ENCODE peak calls at places on chromosome 12, in seven cellular contexts. D is K562, U is sigmoid colon, S is GM12891, K is esophagus squamous epithelium, O is stomach, B is lower leg skin. X is an unnamed sample.

GRCh38 chr12:58703911-58704310 is 216.4 kb downstream of the LRIG3 start:
- DNase-seq in S (no peak), B (no peak), D (no peak), O (no peak), U (no peak), K (no peak), X (no peak)

GRCh38 chr12:87509233-87509820 is 519.9 kb downstream of the C12orf50 start:
- DNase-seq in B (no peak), D (no peak), U (no peak), S (no peak), K (no peak), O (no peak), X (no peak)

GRCh38 chr12:96465896-96466295 is 23.5 kb upstream of the CFAP54 start:
- DNase-seq in O (no peak), S (no peak), K (no peak), U (no peak), D (no peak), B (no peak), X (no peak)

GRCh38 chr12:108832730-108833354 is 24.5 kb downstream of the SSH1 start:
- DNase-seq in O (no peak), K (no peak), B (no peak), U (no peak), S (no peak), D (no peak), X (no peak)

GRCh38 chr12:92034858-92035401 is 110.7 kb downstream of the BTG1 start:
- DNase-seq in U (peak), S (no peak), B (peak), D (peak), K (no peak), O (peak), X (peak)

GRCh38 chr12:99154264-99154982 is 493.1 kb upstream of the GARIN6 start:
- DNase-seq in K (no peak), S (no peak), U (no peak), O (no peak), B (no peak), D (no peak), X (no peak)

GRCh38 chr12:20283467-20283866 is 84.9 kb upstream of the PDE3A start:
- DNase-seq in D (no peak), U (no peak), B (no peak), S (no peak), O (no peak), K (no peak), X (no peak)

GRCh38 chr12:22765731-22766130 is 140.8 kb downstream of the ETNK1 start:
- DNase-seq in B (no peak), S (no peak), D (no peak), O (no peak), K (no peak), U (no peak), X (no peak)

GRCh38 chr12:119593578-119594398 is at the start of gene TMEM233:
- DNase-seq in B (no peak), K (no peak), U (no peak), D (no peak), S (no peak), O (no peak), X (no peak)

GRCh38 chr12:53058674-53059433 is 9.0 kb downstream of the TNS2 start:
- DNase-seq in B (peak), U (peak), D (no peak), S (no peak), K (no peak), O (no peak), X (no peak)

GRCh38 chr12:49674318-49674985 is 32.8 kb downstream of the FMNL3 start:
- DNase-seq in K (no peak), U (no peak), S (no peak), O (no peak), B (no peak), D (no peak), X (no peak)

GRCh38 chr12:52190860-52191729 is 719 bp downstream of the KRT80 start:
- DNase-seq in U (no peak), O (no peak), S (no peak), B (no peak), D (no peak), K (no peak), X (no peak)

GRCh38 chr12:20629414-20630156 is 65.5 kb upstream of the SLCO1C1 start:
- DNase-seq in D (no peak), K (no peak), O (no peak), S (no peak), B (no peak), U (no peak), X (peak)

GRCh38 chr12:132610051-132610759 is at the start of gene LRCOL1:
- DNase-seq in D (no peak), B (no peak), S (no peak), U (no peak), O (no peak), K (no peak), X (no peak)

GRCh38 chr12:79597910-79598309 is 92.9 kb downstream of the PAWR start:
- DNase-seq in D (no peak), K (no peak), O (no peak), S (no peak), B (no peak), U (no peak), X (no peak)

GRCh38 chr12:42481368-42481767 is 108.2 kb downstream of the PRICKLE1 start:
- DNase-seq in K (no peak), U (no peak), D (no peak), O (no peak), S (no peak), B (no peak), X (no peak)

GRCh38 chr12:93740721-93741120 is 63.5 kb downstream of the CRADD start:
- DNase-seq in K (no peak), U (no peak), S (no peak), O (no peak), D (no peak), B (no peak), X (no peak)

GRCh38 chr12:56326126-56326525 is 7.7 kb downstream of the PAN2 start:
- DNase-seq in O (no peak), B (no peak), K (no peak), U (no peak), S (no peak), D (no peak), X (no peak)

GRCh38 chr12:51393676-51394545 is 2.7 kb upstream of the GALNT6 start:
- DNase-seq in B (peak), K (no peak), O (no peak), S (no peak), D (no peak), U (no peak), X (peak)

GRCh38 chr12:71682466-71682865 is 3.4 kb upstream of the TMEM19 start:
- DNase-seq in K (no peak), B (no peak), D (no peak), U (no peak), S (no peak), O (no peak), X (no peak)

GRCh38 chr12:3613641-3614180 is 122.7 kb downstream of the PRMT8 start:
- DNase-seq in D (no peak), O (no peak), K (no peak), B (no peak), U (no peak), S (no peak), X (no peak)

GRCh38 chr12:123269395-123269892 is 2.2 kb downstream of the CDK2AP1 start:
- DNase-seq in B (no peak), O (peak), U (peak), D (no peak), K (no peak), S (peak), X (peak)

GRCh38 chr12:106144847-106145246 is 6.1 kb upstream of the NUAK1 start:
- DNase-seq in U (no peak), D (no peak), O (no peak), S (no peak), B (no peak), K (no peak), X (no peak)

GRCh38 chr12:43009307-43009706 is 419.8 kb upstream of the PRICKLE1 start:
- DNase-seq in U (no peak), D (peak), S (no peak), K (no peak), O (no peak), B (no peak), X (no peak)

GRCh38 chr12:52501490-52501889 is 8.4 kb upstream of the KRT6A start:
- DNase-seq in B (no peak), O (no peak), D (no peak), U (no peak), S (no peak), K (no peak), X (no peak)

GRCh38 chr12:109053382-109054123 is 1.2 kb downstream of the USP30 start:
- DNase-seq in K (no peak), S (peak), U (no peak), B (no peak), D (peak), O (no peak), X (no peak)

GRCh38 chr12:58670623-58671022 is 249.7 kb downstream of the LRIG3 start:
- DNase-seq in U (no peak), D (no peak), S (no peak), B (no peak), K (no peak), O (no peak), X (no peak)

DNA sequence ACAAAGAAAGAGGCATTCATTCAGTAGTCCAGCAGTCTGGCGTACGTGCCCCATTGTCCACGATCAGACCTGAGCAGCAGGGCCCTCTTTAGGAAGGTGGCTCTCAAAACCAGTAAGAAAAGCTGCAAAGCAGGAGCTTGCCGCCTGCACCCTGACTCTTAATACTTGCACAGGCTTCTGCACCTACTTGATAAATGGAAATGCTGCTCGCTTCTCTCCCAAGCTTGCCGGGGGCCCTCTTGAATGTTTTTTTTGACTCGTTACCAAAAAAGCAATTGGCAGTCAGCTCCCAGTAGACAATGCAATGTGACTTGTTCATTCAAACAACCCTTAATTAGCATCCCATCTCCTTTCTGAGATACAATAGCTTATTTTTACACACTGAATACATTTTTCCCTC is 27.2 kb upstream of the PTPRB start:
- DNase-seq in B (no peak), S (no peak), U (no peak), D (peak), O (no peak), K (no peak), X (no peak)
- TF ChIP-seq POLR2A in B (no peak), S (no peak), U (no peak), D (no peak), O (no peak), K (no peak), X (no peak)

GRCh38 chr12:75820848-75821578 is 210.6 kb downstream of the PHLDA1 start:
- DNase-seq in D (no peak), B (peak), U (peak), K (peak), S (no peak), O (no peak), X (no peak)
- TF ChIP-seq POLR2A in D (no peak), B (no peak), U (no peak), K (no peak), S (no peak), O (no peak), X (no peak)

GRCh38 chr12:121793501-121793835 is at the start of gene RHOF:
- DNase-seq in O (peak), B (no peak), K (no peak), S (no peak), D (no peak), U (no peak), X (peak)

GRCh38 chr12:121796855-121797751 is 3.6 kb upstream of the RHOF start:
- DNase-seq in D (peak), U (peak), B (peak), S (no peak), O (peak), K (no peak), X (peak)

GRCh38 chr12:121794532-121795028 is 1.1 kb upstream of the RHOF start:
- DNase-seq in D (no peak), O (no peak), U (peak), K (no peak), B (no peak), S (no peak), X (peak)

GRCh38 chr12:121793836-121794531 is 496 bp upstream of the RHOF start:
- DNase-seq in K (peak), S (no peak), B (peak), D (peak), U (peak), O (peak), X (peak)

GRCh38 chr12:121795029-121795977 is 1.8 kb upstream of the RHOF start:
- DNase-seq in S (no peak), D (peak), B (peak), O (peak), U (peak), K (no peak), X (peak)
- TF ChIP-seq POLR2A in S (peak), D (peak), B (no peak), O (no peak), U (no peak), K (no peak), X (no peak)

DNA sequence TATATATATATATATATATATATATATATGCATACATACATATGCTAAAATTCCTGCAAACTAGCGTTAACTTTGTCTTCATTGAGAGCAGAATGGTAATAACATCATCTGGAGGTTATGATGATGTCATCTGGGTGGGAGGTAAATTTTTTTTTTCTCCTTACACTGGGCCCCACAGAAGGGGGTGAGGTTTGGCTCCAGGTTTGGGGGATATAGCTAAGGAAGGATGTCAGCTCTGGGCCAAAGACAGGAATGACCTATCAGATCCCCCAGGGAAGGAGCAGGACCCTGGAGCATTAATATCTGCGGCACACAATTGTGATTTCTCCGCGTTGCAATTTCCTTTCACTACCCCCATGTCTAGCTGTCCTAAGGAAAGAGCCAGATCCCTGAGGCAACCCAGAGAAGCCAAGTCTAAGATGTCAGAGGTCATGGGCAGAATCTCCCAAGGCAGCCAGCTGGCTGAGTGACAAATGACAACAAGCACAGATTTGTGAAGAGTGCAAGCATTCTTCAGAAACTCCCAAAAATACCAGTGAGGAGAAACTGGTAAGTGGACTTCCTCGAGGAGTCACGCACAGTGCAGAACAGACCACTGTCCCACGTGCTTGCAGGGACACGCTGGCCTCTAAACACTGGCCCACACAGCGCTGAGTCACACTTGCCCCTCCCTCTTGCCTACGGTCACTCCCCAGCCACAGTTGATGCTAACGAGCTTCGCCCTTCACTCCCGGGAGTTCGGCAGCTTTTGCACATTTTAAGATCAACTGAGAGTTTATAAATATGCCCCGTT is 9.9 kb downstream of the UBC start:
- DNase-seq in U (peak), B (peak), O (peak), D (peak), K (no peak), S (no peak), X (peak)
- TF ChIP-seq POLR2A in U (no peak), B (no peak), O (no peak), D (peak), K (no peak), S (no peak), X (peak)

X was measured in right lobe of liver.